ENCODE peak calls at places on chromosomes 2 and 18, in seven cellular contexts. T is astrocyte of the spinal cord; E is GM13976; K is uterus; C is CD8-positive, alpha-beta T cell; Q is transverse colon; B is brain microvascular endothelial cell. F is an unnamed sample.

GRCh38 chr2:35741556-35741955 is 614.0 kb upstream of the CRIM1 start:
- DNase-seq in T (no peak), E (no peak), K (no peak), C (no peak), Q (no peak), B (no peak), F (no peak)

GRCh38 chr2:36770542-36771287 is 74.2 kb downstream of the VIT start:
- DNase-seq in T (no peak), E (peak), K (no peak), C (no peak), Q (peak), B (peak), F (peak)

GRCh38 chr18:5618037-5618688 is 74.4 kb upstream of the EPB41L3 start:
- DNase-seq in T (no peak), E (no peak), K (no peak), C (no peak), Q (no peak), B (no peak), F (no peak)

GRCh38 chr2:53880756-53881155 is 21.0 kb upstream of the GPR75 start:
- DNase-seq in T (peak), E (no peak), K (no peak), C (no peak), Q (no peak), B (no peak), F (no peak)

GRCh38 chr2:237602409-237602808 is 11.9 kb upstream of the RAB17 start:
- DNase-seq in T (no peak), E (no peak), K (no peak), C (no peak), Q (no peak), B (no peak), F (no peak)

GRCh38 chr18:8744656-8745055 is 39.3 kb downstream of the MTCL1 start:
- DNase-seq in T (no peak), E (no peak), K (no peak), C (peak), Q (no peak), B (no peak), F (no peak)

GRCh38 chr2:176473177-176473576 is 203.9 kb downstream of the MTX2 start:
- DNase-seq in T (peak), E (peak), K (peak), C (no peak), Q (peak), B (no peak), F (peak)

GRCh38 chr2:30778611-30779010 is 28.6 kb downstream of the CAPN13 start:
- DNase-seq in T (no peak), E (no peak), K (no peak), C (no peak), Q (no peak), B (no peak), F (no peak)

GRCh38 chr2:64819774-64820688 is 166.3 kb upstream of the SERTAD2 start:
- DNase-seq in T (no peak), E (peak), K (no peak), C (peak), Q (peak), B (no peak), F (no peak)

GRCh38 chr2:64650257-64650656 is 3.5 kb downstream of the SERTAD2 start:
- DNase-seq in T (no peak), E (no peak), K (no peak), C (no peak), Q (no peak), B (no peak), F (no peak)

GRCh38 chr2:24919100-24919976 is 699 bp downstream of the ADCY3 start:
- DNase-seq in T (no peak), E (peak), K (no peak), C (peak), Q (peak), B (no peak), F (peak)

GRCh38 chr18:5967007-5967406 is 71.7 kb upstream of the TMEM200C start:
- DNase-seq in T (no peak), E (no peak), K (no peak), C (no peak), Q (no peak), B (no peak), F (no peak)

GRCh38 chr18:74905245-74905644 is 303.7 kb downstream of the PTGR3 start:
- DNase-seq in T (no peak), E (no peak), K (no peak), C (no peak), Q (peak), B (no peak), F (no peak)

GRCh38 chr18:36593641-36594040 is 235.2 kb downstream of the TPGS2 start:
- DNase-seq in T (no peak), E (no peak), K (no peak), C (no peak), Q (no peak), B (no peak), F (no peak)

GRCh38 chr2:27291865-27292264 is 9.6 kb downstream of the TRIM54 start:
- DNase-seq in T (no peak), E (no peak), K (no peak), C (no peak), Q (no peak), B (no peak), F (no peak)
- TF ChIP-seq CTCF in T (no peak), E (no peak), K (no peak), C (no peak), Q (no peak), B (no peak), F (no peak)

GRCh38 chr2:114201781-114202180 is 240.7 kb upstream of the DPP10 start:
- DNase-seq in T (no peak), E (no peak), K (no peak), C (no peak), Q (no peak), B (no peak), F (no peak)
- TF ChIP-seq CTCF in T (no peak), E (peak), K (no peak), C (no peak), Q (no peak), B (no peak), F (no peak)

GRCh38 chr2:3738454-3738853 is 35.1 kb downstream of the DCDC2C start:
- DNase-seq in T (peak), E (peak), K (no peak), C (no peak), Q (no peak), B (peak), F (peak)
- TF ChIP-seq CTCF in T (peak), E (no peak), K (no peak), C (no peak), Q (no peak), B (peak), F (no peak)

GRCh38 chr18:44830551-44830950 is 149.9 kb downstream of the SETBP1 start:
- DNase-seq in T (no peak), E (no peak), K (no peak), C (no peak), Q (no peak), B (no peak), F (no peak)

GRCh38 chr18:44837491-44838185 is 156.9 kb downstream of the SETBP1 start:
- DNase-seq in T (no peak), E (no peak), K (no peak), C (no peak), Q (no peak), B (peak), F (no peak)

GRCh38 chr18:44839239-44839666 is 158.6 kb downstream of the SETBP1 start:
- DNase-seq in T (peak), E (peak), K (peak), C (peak), Q (peak), B (peak), F (peak)

GRCh38 chr18:44835555-44836156 is 155.0 kb downstream of the SETBP1 start:
- DNase-seq in T (no peak), E (no peak), K (no peak), C (no peak), Q (no peak), B (no peak), F (no peak)

GRCh38 chr18:44834867-44835469 is 154.3 kb downstream of the SETBP1 start:
- DNase-seq in T (no peak), E (no peak), K (no peak), C (no peak), Q (no peak), B (no peak), F (no peak)
- TF ChIP-seq CTCF in T (no peak), E (no peak), K (no peak), C (no peak), Q (no peak), B (no peak), F (no peak)

DNA sequence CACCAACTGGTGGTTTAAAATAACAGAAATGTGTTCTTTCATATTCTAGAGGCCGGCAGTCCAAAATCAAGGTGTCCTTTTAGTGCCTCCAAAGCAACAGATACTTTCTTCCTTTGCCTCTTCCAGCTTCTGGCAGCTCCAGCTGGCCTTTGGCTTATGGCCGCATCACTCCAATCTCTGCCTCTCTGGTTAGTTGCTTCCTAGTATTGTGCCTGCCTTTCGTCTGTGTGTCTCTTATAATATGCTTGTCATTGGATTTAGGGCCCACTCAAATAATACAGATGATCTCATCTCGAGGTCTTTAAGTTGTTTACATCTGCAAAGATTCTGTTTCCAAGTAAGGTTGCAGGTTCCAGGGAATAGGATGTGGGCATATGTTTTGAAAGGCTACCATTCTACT is 855.2 kb upstream of the ID2 start:
- DNase-seq in T (no peak), E (no peak), K (no peak), C (no peak), Q (no peak), B (no peak), F (no peak)
- TF ChIP-seq CTCF in T (no peak), E (no peak), K (no peak), C (no peak), Q (no peak), B (no peak), F (no peak)

GRCh38 chr18:62741584-62741983 is 26.2 kb downstream of the PHLPP1 start:
- DNase-seq in T (no peak), E (no peak), K (no peak), C (no peak), Q (no peak), B (no peak), F (no peak)
- TF ChIP-seq CTCF in T (no peak), E (no peak), K (no peak), C (no peak), Q (no peak), B (no peak), F (no peak)

F was measured in Calu3.